ENCODE peak calls at places on chromosomes 13 and 19, in five cellular contexts. Q is CD4-positive, CD25-positive, alpha-beta regulatory T cell; B is thoracic aorta; X is colonic mucosa; P is breast epithelium. A is an unnamed sample.
A peak's percentile ranks its signal among the peaks of the same experiment; 100 is the strongest.

GRCh38 chr13:19888799-19889198 is 25.4 kb upstream of the ZMYM5 start:
- DNase-seq in Q (no peak), B (no peak), X (no peak), P (no peak), A (no peak)

GRCh38 chr19:39237200-39238184 is 7.3 kb downstream of the IFNL3 start:
- DNase-seq in Q (no peak), B (no peak), X (peak; percentile 61), P (peak; percentile 18), A (peak; percentile 91)

GRCh38 chr19:43595605-43595998 is 332 bp downstream of the IRGQ start:
- DNase-seq in Q (no peak), B (no peak), X (peak; percentile 37), P (peak; percentile 37), A (peak; percentile 16)

GRCh38 chr13:25295228-25295627 is 6.2 kb upstream of the NUP58 start:
- DNase-seq in Q (no peak), B (no peak), X (no peak), P (no peak), A (no peak)

GRCh38 chr13:59487883-59488282 is 675.8 kb downstream of the DIAPH3 start:
- DNase-seq in Q (no peak), B (no peak), X (no peak), P (no peak), A (peak; percentile 22)

GRCh38 chr13:41842029-41842428 is 118.9 kb downstream of the VWA8 start:
- DNase-seq in Q (no peak), B (no peak), X (no peak), P (no peak), A (no peak)

GRCh38 chr19:18841400-18841799 is 9.6 kb downstream of the UPF1 start:
- DNase-seq in Q (no peak), B (no peak), X (no peak), P (no peak), A (no peak)

GRCh38 chr19:11673608-11674041 is 65.1 kb downstream of the ZNF823 start:
- DNase-seq in Q (no peak), B (no peak), X (peak; percentile 72), P (peak; percentile 55), A (no peak)

GRCh38 chr19:18478545-18479311 is 40.8 kb upstream of the ISYNA1 start:
- DNase-seq in Q (peak; percentile 16), B (peak; percentile 58), X (peak; percentile 67), P (peak; percentile 64), A (no peak)

GRCh38 chr19:47860602-47861297 is 1.7 kb downstream of the TPRX2 start:
- DNase-seq in Q (no peak), B (no peak), X (no peak), P (no peak), A (no peak)

GRCh38 chr19:593055-593454 is 3.4 kb downstream of the HCN2 start:
- DNase-seq in Q (no peak), B (no peak), X (no peak), P (no peak), A (no peak)

GRCh38 chr19:12880551-12881171 is 588 bp downstream of the DNASE2 start:
- DNase-seq in Q (no peak), B (no peak), X (peak; percentile 39), P (no peak), A (no peak)

GRCh38 chr19:10102787-10103236 is 334 bp upstream of the ANGPTL6 start:
- DNase-seq in Q (no peak), B (no peak), X (no peak), P (no peak), A (no peak)

GRCh38 chr13:113585828-113586355 is 1.3 kb downstream of the TFDP1 start:
- DNase-seq in Q (no peak), B (no peak), X (peak; percentile 16), P (no peak), A (no peak)

GRCh38 chr13:21613791-21614190 is 9.8 kb upstream of the MICU2 start:
- DNase-seq in Q (no peak), B (no peak), X (no peak), P (no peak), A (no peak)

GRCh38 chr13:101751488-101751887 is 299.0 kb downstream of the ITGBL1 start:
- DNase-seq in Q (no peak), B (no peak), X (no peak), P (no peak), A (no peak)

GRCh38 chr13:77374786-77375185 is 47.9 kb upstream of the MYCBP2 start:
- DNase-seq in Q (no peak), B (no peak), X (no peak), P (no peak), A (no peak)

GRCh38 chr19:1261863-1262686 is 7.1 kb upstream of the CIRBP start:
- DNase-seq in Q (peak; percentile 43), B (peak; percentile 74), X (peak; percentile 94), P (peak; percentile 91), A (peak; percentile 89)

GRCh38 chr19:35162471-35163326 is 8.2 kb downstream of the FXYD5 start:
- DNase-seq in Q (no peak), B (no peak), X (no peak), P (peak; percentile 75), A (no peak)

GRCh38 chr13:51246005-51246404 is 23.8 kb downstream of the FAM124A start:
- DNase-seq in Q (no peak), B (no peak), X (no peak), P (no peak), A (no peak)

GRCh38 chr13:23984541-23984940 is 87.2 kb upstream of the C1QTNF9B start:
- DNase-seq in Q (no peak), B (no peak), X (no peak), P (peak; percentile 83), A (no peak)

GRCh38 chr19:19271828-19272599 is 1.1 kb downstream of the TM6SF2 start:
- DNase-seq in Q (no peak), B (no peak), X (no peak), P (no peak), A (no peak)

GRCh38 chr19:14410054-14410774 is 8.9 kb downstream of the DDX39A start:
- DNase-seq in Q (no peak), B (no peak), X (no peak), P (no peak), A (no peak)

GRCh38 chr13:95239293-95239692 is 62.0 kb downstream of the ABCC4 start:
- DNase-seq in Q (no peak), B (no peak), X (no peak), P (no peak), A (no peak)

GRCh38 chr13:98919566-98919965 is 58.3 kb downstream of the DOCK9 start:
- DNase-seq in Q (no peak), B (no peak), X (no peak), P (no peak), A (no peak)

GRCh38 chr19:46613525-46613924 is 11.4 kb downstream of the PTGIR start:
- DNase-seq in Q (no peak), B (no peak), X (no peak), P (no peak), A (no peak)

GRCh38 chr19:46571495-46571894 is 29.6 kb upstream of the CALM3 start:
- DNase-seq in Q (no peak), B (no peak), X (no peak), P (no peak), A (peak; percentile 78)

GRCh38 chr13:32017449-32017848 is 14.1 kb upstream of the FRY start:
- DNase-seq in Q (no peak), B (no peak), X (no peak), P (no peak), A (no peak)

GRCh38 chr13:28918030-28918429 is 97.9 kb downstream of the MTUS2 start:
- DNase-seq in Q (no peak), B (no peak), X (no peak), P (no peak), A (no peak)

GRCh38 chr19:13959962-13960862 is 7.9 kb downstream of the DCAF15 start:
- DNase-seq in Q (no peak), B (no peak), X (no peak), P (no peak), A (peak; percentile 36)

GRCh38 chr19:31352782-31353651 is 3.8 kb upstream of the TSHZ3 start:
- DNase-seq in Q (no peak), B (no peak), X (no peak), P (no peak), A (no peak)
- H3K27me3 ChIP-seq in Q (peaks cover 43% of the 10 kb centered on the region), B (peaks cover 22% of the 10 kb centered on the region), X (peaks cover 81% of the 10 kb centered on the region), P (peaks cover 26% of the 10 kb centered on the region), A (no peaks in the 10 kb centered on the region)

DNA sequence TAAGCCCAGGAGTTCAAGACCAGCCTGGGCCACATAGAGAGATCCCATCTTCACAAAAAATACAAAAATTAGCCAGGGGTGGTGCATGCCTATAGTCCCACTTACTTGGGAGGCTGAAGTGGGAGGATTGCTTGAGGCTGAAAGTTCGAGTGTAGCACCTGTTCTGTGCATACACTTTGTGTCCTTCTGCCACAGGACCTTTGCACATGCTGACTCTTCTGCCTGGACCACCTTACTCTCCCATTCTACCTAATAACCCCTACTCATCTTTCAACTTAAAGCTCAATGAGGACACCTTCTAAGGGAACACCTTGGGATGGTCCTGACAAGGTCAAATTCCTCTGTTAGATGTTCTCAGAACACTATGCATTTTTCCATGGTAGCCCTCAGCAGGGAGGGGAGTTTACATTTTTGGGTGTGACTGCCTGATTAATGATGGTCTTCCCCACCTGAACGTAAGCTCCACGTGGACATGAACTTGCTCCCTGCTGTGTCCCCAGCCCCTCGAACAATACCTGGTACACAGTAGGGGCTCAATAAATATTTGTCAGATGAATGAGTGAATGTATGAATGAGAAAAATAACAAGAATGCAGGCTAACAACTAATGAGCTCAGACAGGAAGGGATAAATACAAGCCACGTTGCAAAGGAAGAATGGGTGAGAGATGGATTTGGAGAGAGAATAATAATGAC is 11.2 kb upstream of the IZUMO2 start:
- DNase-seq in Q (no peak), B (no peak), X (no peak), P (no peak), A (no peak)
- H3K27me3 ChIP-seq in Q (no peaks in the 10 kb centered on the region), B (no peaks in the 10 kb centered on the region), X (no peaks in the 10 kb centered on the region), P (no peaks in the 10 kb centered on the region), A (no peaks in the 10 kb centered on the region)

DNA sequence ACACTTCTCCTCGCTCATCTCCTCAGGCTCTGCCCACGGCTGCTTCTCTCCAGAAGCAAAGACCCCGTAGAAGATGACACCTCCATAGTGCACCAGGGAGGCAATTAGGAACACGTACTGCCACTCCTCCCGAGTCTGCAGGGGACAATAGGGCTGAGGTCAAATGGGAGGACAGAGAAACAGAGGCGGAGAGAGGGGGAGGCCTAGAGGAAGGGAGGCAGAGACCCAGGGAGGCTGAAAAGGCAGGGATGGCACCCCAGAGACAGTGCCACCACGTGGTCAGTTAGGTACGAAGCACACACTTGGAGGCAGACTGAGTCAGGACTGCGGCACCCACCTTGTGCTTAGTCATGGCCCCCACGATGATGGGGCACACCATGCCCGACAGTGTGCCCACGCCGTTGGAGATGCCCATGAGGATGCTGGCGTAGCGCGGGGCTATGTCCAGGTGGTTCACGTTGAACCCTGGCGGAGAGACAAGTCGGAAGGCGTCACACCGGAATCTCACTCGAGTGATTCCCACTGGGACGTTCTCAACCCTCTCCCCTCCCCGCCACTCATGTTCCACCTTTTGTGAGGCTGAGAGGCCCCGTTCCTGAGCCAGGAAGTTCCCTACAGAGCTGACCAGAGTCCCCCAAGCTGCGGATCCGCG is 5.6 kb downstream of the GFY start:
- DNase-seq in Q (no peak), B (no peak), X (no peak), P (no peak), A (no peak)
- H3K27me3 ChIP-seq in Q (peaks cover 39% of the 10 kb centered on the region), B (peaks cover 71% of the 10 kb centered on the region), X (peaks cover 71% of the 10 kb centered on the region), P (peaks cover 79% of the 10 kb centered on the region), A (no peaks in the 10 kb centered on the region)

GRCh38 chr19:55160128-55160985 is 2.8 kb upstream of the TNNI3 start:
- DNase-seq in Q (peak; percentile 70), B (peak; percentile 55), X (peak; percentile 92), P (peak; percentile 58), A (peak; percentile 95)
- H3K27me3 ChIP-seq in Q (peaks cover 3% of the 10 kb centered on the region), B (peaks cover 13% of the 10 kb centered on the region), X (peaks cover 21% of the 10 kb centered on the region), P (peaks cover 57% of the 10 kb centered on the region), A (no peaks in the 10 kb centered on the region)